ENCODE peak calls at places on chromosomes 7 and 10, in five cellular contexts. H is posterior cingulate gyrus; S is stimulated activated CD4-positive, alpha-beta T cell treated with anti-CD3 and anti-CD28 coated beads, Interleukin-1b, Interleukin-23, amount 100 ng/mL, for 1 hour; A is GM19239; U is GDM1. W is an unnamed sample.

GRCh38 chr10:95864906-95865813 is 42.6 kb upstream of the CC2D2B start:
- DNase-seq in H (no peak), S (no peak), A (peak), U (peak), W (no peak)

GRCh38 chr10:60942604-60943269 is 1.2 kb downstream of the RHOBTB1 start:
- DNase-seq in H (peak), S (no peak), A (no peak), U (no peak), W (no peak)

GRCh38 chr10:20768849-20769248 is 128.3 kb downstream of the NEBL start:
- DNase-seq in H (no peak), S (no peak), A (no peak), U (no peak), W (peak)

GRCh38 chr7:155911471-155912105 is 99.3 kb upstream of the SHH start:
- DNase-seq in H (no peak), S (no peak), A (no peak), U (no peak), W (no peak)

GRCh38 chr10:6410830-6411229 is 169.2 kb downstream of the PRKCQ start:
- DNase-seq in H (no peak), S (no peak), A (no peak), U (no peak), W (no peak)

GRCh38 chr10:114577133-114577532 is 80.9 kb downstream of the ABLIM1 start:
- DNase-seq in H (no peak), S (no peak), A (no peak), U (no peak), W (no peak)

GRCh38 chr10:104766341-104766740 is 125.3 kb downstream of the SORCS3 start:
- DNase-seq in H (no peak), S (no peak), A (no peak), U (no peak), W (peak)

GRCh38 chr10:114304566-114305421 is 65.7 kb downstream of the VWA2 start:
- DNase-seq in H (peak), S (peak), A (peak), U (peak), W (peak)

GRCh38 chr7:96973986-96974385 is 31.4 kb upstream of the DLX6 start:
- DNase-seq in H (no peak), S (no peak), A (no peak), U (no peak), W (no peak)

GRCh38 chr10:96125142-96125515 is 5.0 kb upstream of the ZNF518A start:
- DNase-seq in H (no peak), S (no peak), A (no peak), U (no peak), W (no peak)

GRCh38 chr7:91894781-91895480 is 14.4 kb upstream of the MTERF1 start:
- DNase-seq in H (no peak), S (no peak), A (no peak), U (no peak), W (no peak)

GRCh38 chr7:114415054-114415997 is 711 bp downstream of the FOXP2 start:
- DNase-seq in H (no peak), S (no peak), A (no peak), U (no peak), W (no peak)

GRCh38 chr7:112116894-112117293 is 89.3 kb downstream of the DOCK4 start:
- DNase-seq in H (no peak), S (no peak), A (no peak), U (no peak), W (no peak)

GRCh38 chr7:108525327-108525984 is 479 bp downstream of the PNPLA8 start:
- DNase-seq in H (no peak), S (peak), A (no peak), U (peak), W (peak)

GRCh38 chr10:84607523-84607922 is 279.1 kb downstream of the CCSER2 start:
- DNase-seq in H (no peak), S (no peak), A (no peak), U (no peak), W (no peak)

GRCh38 chr7:70487526-70488285 is 644.2 kb upstream of the GALNT17 start:
- DNase-seq in H (no peak), S (no peak), A (no peak), U (no peak), W (no peak)